ENCODE peak calls at places on chromosomes 3 and 15, in seven cellular contexts. E is GM12865, U is thoracic aorta, A is ovary, O is lower lobe of right lung, M is tibial artery, Q is choroid plexus epithelial cell. P is an unnamed sample.

GRCh38 chr3:4834403-4834866 is 144.8 kb upstream of the BHLHE40 start:
- DNase-seq in O (peak; percentile 63), E (peak; percentile 73), U (no peak), A (no peak), M (no peak), Q (no peak), P (no peak)

GRCh38 chr3:184760337-184761119 is 48.7 kb upstream of the MAGEF1 start:
- DNase-seq in U (no peak), A (no peak), Q (peak; percentile 39), O (no peak), E (no peak), M (no peak), P (no peak)

GRCh38 chr3:191417457-191417729 is 43.6 kb upstream of the PYDC2 start:
- DNase-seq in Q (no peak), U (no peak), O (no peak), M (no peak), E (no peak), A (no peak), P (no peak)

GRCh38 chr15:90037961-90038633 is 37.0 kb downstream of the ZNF710 start:
- DNase-seq in O (no peak), M (no peak), E (peak; percentile 89), A (no peak), Q (peak; percentile 64), U (no peak), P (peak; percentile 58)

GRCh38 chr3:141530133-141530768 is 43.4 kb downstream of the RASA2 start:
- DNase-seq in E (no peak), Q (peak; percentile 74), O (no peak), M (no peak), U (no peak), A (no peak), P (peak; percentile 84)

GRCh38 chr3:187519428-187519890 is 150.7 kb downstream of the SST start:
- DNase-seq in E (no peak), O (no peak), Q (no peak), A (no peak), U (no peak), M (no peak), P (peak; percentile 2)

GRCh38 chr15:90379263-90379662 is 8.8 kb upstream of the IQGAP1 start:
- DNase-seq in M (no peak), A (no peak), Q (no peak), U (no peak), E (no peak), O (no peak), P (no peak)

GRCh38 chr3:186331043-186331442 is 31.0 kb downstream of the DGKG start:
- DNase-seq in O (no peak), E (no peak), Q (no peak), M (no peak), A (no peak), U (no peak), P (no peak)

GRCh38 chr3:37990527-37990926 is at the start of gene VILL:
- DNase-seq in A (no peak), Q (no peak), E (no peak), O (peak; percentile 71), U (no peak), M (no peak), P (no peak)

GRCh38 chr3:175129126-175129525 is 270.0 kb downstream of the NAALADL2 start:
- DNase-seq in A (no peak), E (no peak), O (no peak), M (no peak), Q (no peak), U (no peak), P (peak; percentile 12)

GRCh38 chr3:114690896-114691295 is 397.1 kb downstream of the TIGIT start:
- DNase-seq in A (no peak), Q (no peak), M (no peak), O (no peak), E (no peak), U (no peak), P (no peak)

GRCh38 chr15:79595995-79596622 is 164.0 kb downstream of the MINAR1 start:
- DNase-seq in E (peak; percentile 93), O (peak; percentile 57), M (no peak), Q (peak; percentile 90), A (no peak), U (no peak), P (peak; percentile 87)

DNA sequence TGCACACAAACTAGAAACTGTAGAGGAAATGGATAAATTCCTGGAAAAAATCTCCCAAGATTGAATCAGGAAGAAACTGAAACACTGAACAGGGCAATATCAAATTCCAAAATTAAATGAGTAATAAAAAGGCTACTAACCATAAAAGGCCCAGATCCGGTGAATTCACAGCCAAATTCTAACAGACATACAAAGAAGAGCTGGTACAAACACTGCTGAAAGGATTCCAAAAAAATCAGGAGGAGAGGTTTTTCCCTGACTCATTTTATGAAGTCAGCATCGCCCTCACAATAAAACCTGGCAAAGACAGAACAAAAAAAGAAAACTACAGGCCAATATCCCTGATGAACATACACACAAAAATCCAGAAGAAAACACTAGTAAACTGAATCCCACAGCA is 462.4 kb upstream of the THBS1 start:
- DNase-seq in O (no peak), E (no peak), A (no peak), Q (peak; percentile 59), M (no peak), U (no peak), P (peak; percentile 97)
- H3K4me3 ChIP-seq in O (no peak overlapping the region), E (no peak overlapping the region), A (no peak overlapping the region), Q (no peak overlapping the region), M (no peak overlapping the region), U (no peak overlapping the region), P (no peak overlapping the region)

GRCh38 chr3:13070622-13071021 is 2.6 kb downstream of the IQSEC1 start:
- DNase-seq in A (no peak), M (no peak), U (no peak), Q (no peak), E (no peak), O (no peak), P (no peak)

GRCh38 chr3:13069495-13069894 is 3.7 kb downstream of the IQSEC1 start:
- DNase-seq in O (no peak), U (no peak), A (no peak), M (no peak), Q (no peak), E (peak; percentile 85), P (no peak)

GRCh38 chr3:13066236-13066635 is 7.0 kb downstream of the IQSEC1 start:
- DNase-seq in U (no peak), E (no peak), O (no peak), M (no peak), A (no peak), Q (no peak), P (no peak)

GRCh38 chr3:13067778-13068177 is 5.5 kb downstream of the IQSEC1 start:
- DNase-seq in A (no peak), E (no peak), M (no peak), U (no peak), O (no peak), Q (no peak), P (no peak)

GRCh38 chr3:13068269-13069010 is 4.8 kb downstream of the IQSEC1 start:
- DNase-seq in Q (no peak), E (no peak), O (no peak), A (no peak), M (no peak), U (no peak), P (no peak)
- TF ChIP-seq CTCF in Q (no peak), E (no peak), O (no peak), A (no peak), M (no peak), U (no peak), P (no peak)

DNA sequence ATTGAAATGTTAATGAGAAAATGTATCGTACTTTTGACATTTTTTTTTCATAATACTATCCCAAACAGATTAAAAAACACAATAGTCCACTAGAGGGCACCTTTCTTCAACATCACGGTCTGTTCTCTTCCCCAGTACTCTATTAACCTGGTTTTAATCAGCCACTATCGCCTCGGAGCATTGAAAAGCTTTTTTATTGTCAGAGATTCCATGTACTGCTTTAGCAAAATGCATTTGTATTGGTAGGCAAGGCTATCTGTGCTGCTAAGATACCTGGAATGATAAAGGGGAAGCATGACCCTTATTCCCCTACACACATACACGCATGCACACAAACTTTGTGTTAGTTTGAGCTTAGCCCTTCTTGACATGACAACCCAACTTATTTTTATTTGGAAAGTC is 160.1 kb upstream of the IL12A start:
- DNase-seq in U (no peak), E (peak; percentile 38), Q (peak; percentile 82), O (no peak), A (no peak), M (no peak), P (peak; percentile 77)
- H3K4me3 ChIP-seq in U (no peak overlapping the region), E (no peak overlapping the region), Q (no peak overlapping the region), O (no peak overlapping the region), A (no peak overlapping the region), M (no peak overlapping the region), P (no peak overlapping the region)

DNA sequence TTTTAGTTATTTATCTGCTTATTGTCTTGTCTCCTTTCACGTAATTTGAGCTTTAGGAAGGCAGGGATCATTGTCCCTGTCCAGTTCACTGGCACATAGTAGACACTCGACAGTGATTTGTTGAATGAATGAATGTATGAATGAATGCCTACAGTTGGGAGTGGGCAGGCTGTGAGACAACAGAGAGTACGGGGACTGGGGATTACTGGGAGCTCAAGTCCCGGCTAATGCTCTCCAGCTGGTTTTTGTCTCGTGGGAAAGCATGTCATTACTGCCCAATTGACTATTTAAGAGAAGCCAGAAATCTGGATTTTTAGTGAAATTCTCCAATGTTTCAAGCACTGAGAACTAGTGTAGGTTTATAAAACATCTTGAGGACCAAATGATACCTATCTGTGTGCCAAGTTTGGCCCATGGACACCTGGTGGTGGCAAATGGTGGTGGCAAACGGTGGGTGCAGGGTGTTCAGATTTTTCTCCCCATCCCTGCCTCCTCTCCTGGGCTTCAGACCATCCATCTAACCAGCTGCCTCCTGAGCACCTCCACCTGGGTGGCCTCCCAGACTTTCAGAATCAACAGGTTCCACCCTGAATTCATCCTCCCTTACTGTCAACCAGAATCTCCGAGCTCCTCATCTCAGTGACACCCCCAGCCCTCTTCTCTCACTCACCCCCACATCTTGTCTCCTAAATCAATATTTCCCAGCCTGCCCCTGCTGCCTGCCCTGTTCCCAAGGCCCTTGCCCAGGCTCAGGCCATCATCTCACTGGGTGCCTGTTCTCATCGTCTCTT is 36.2 kb upstream of the TRH start:
- DNase-seq in E (no peak), Q (no peak), M (no peak), A (no peak), O (no peak), U (no peak), P (no peak)
- TF ChIP-seq CTCF in E (no peak), Q (no peak), M (no peak), A (no peak), O (no peak), U (peak; percentile 15), P (peak; percentile 13)

DNA sequence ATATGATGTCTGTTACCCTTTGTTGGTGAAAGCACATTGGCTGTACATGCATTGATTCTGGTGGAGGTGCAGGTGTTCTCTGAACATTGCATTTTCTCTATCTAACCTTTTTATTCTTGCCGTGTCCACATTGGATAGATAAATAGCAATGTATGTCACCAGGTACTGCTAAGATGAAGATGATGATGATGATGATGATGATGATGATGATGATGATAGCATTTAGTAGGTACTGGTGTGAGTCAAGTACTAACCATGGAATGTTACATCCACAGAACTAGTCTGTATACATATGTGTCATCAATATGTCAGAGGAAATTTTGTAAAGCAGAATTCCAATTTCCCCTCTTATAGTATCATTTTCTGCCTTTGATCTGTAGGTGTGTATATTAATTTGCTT is 36.3 kb downstream of the ARPP21 start:
- DNase-seq in E (no peak), M (no peak), O (no peak), U (no peak), A (no peak), Q (no peak), P (peak; percentile 18)
- H3K4me3 ChIP-seq in E (no peak overlapping the region), M (no peak overlapping the region), O (no peak overlapping the region), U (no peak overlapping the region), A (no peak overlapping the region), Q (no peak overlapping the region), P (no peak overlapping the region)

P was measured in cardiac fibroblast.